ENCODE peak calls at places on chromosome X, in nine cellular contexts. One of them, this sample, is unnamed.

GRCh38 chrX:97685753-97686152 is 802.0 kb downstream of the RPA4 start:
- DNase-seq in astrocyte: peak; percentile 2
- DNase-seq in prostate gland: no peak
- DNase-seq in astrocyte of the spinal cord: peak; percentile 31
- DNase-seq in neural progenitor cell: peak; percentile 46
- DNase-seq in OCI-LY7: peak; percentile 53
- DNase-seq in psoas muscle: no peak
- DNase-seq in tibial artery: no peak
- DNase-seq in lung: no peak
- DNase-seq in this sample: peak; percentile 39

GRCh38 chrX:30023451-30023850 is 191.9 kb upstream of the MAGEB2 start:
- DNase-seq in astrocyte: peak; percentile 35
- DNase-seq in lung: no peak
- DNase-seq in neural progenitor cell: no peak
- DNase-seq in astrocyte of the spinal cord: no peak
- DNase-seq in prostate gland: no peak
- DNase-seq in OCI-LY7: no peak
- DNase-seq in tibial artery: no peak
- DNase-seq in psoas muscle: no peak
- DNase-seq in this sample: no peak

GRCh38 chrX:10507876-10508275 is 112.5 kb downstream of the MID1 start:
- DNase-seq in lung: no peak
- DNase-seq in tibial artery: no peak
- DNase-seq in psoas muscle: no peak
- DNase-seq in neural progenitor cell: no peak
- DNase-seq in prostate gland: no peak
- DNase-seq in OCI-LY7: no peak
- DNase-seq in astrocyte: peak; percentile 68
- DNase-seq in astrocyte of the spinal cord: peak; percentile 15
- DNase-seq in this sample: no peak

GRCh38 chrX:74349387-74349786 is 45.4 kb downstream of the ZCCHC13 start:
- DNase-seq in OCI-LY7: no peak
- DNase-seq in psoas muscle: no peak
- DNase-seq in neural progenitor cell: no peak
- DNase-seq in prostate gland: no peak
- DNase-seq in lung: no peak
- DNase-seq in astrocyte of the spinal cord: peak; percentile 77
- DNase-seq in astrocyte: peak; percentile 85
- DNase-seq in tibial artery: no peak
- DNase-seq in this sample: peak; percentile 55

GRCh38 chrX:129041319-129041718 is 482.0 kb downstream of the SMARCA1 start:
- DNase-seq in astrocyte of the spinal cord: no peak
- DNase-seq in OCI-LY7: no peak
- DNase-seq in lung: no peak
- DNase-seq in psoas muscle: no peak
- DNase-seq in astrocyte: no peak
- DNase-seq in tibial artery: no peak
- DNase-seq in neural progenitor cell: no peak
- DNase-seq in prostate gland: no peak
- DNase-seq in this sample: no peak

GRCh38 chrX:148961990-148962389 is 461.6 kb downstream of the AFF2 start:
- DNase-seq in tibial artery: no peak
- DNase-seq in lung: no peak
- DNase-seq in astrocyte: no peak
- DNase-seq in OCI-LY7: no peak
- DNase-seq in prostate gland: no peak
- DNase-seq in psoas muscle: no peak
- DNase-seq in astrocyte of the spinal cord: no peak
- DNase-seq in neural progenitor cell: no peak
- DNase-seq in this sample: no peak

GRCh38 chrX:155334486-155335316 is at the start of gene CLIC2:
- DNase-seq in lung: peak; percentile 72
- DNase-seq in OCI-LY7: no peak
- DNase-seq in prostate gland: no peak
- DNase-seq in neural progenitor cell: no peak
- DNase-seq in astrocyte: peak; percentile 42
- DNase-seq in tibial artery: peak; percentile 45
- DNase-seq in psoas muscle: no peak
- DNase-seq in astrocyte of the spinal cord: peak; percentile 81
- DNase-seq in this sample: peak; percentile 29

GRCh38 chrX:113124693-113125092 is 284.1 kb upstream of the AMOT start:
- DNase-seq in neural progenitor cell: peak; percentile 12
- DNase-seq in psoas muscle: no peak
- DNase-seq in astrocyte: no peak
- DNase-seq in OCI-LY7: no peak
- DNase-seq in astrocyte of the spinal cord: no peak
- DNase-seq in tibial artery: no peak
- DNase-seq in prostate gland: no peak
- DNase-seq in lung: no peak
- DNase-seq in this sample: no peak

GRCh38 chrX:145923376-145923775 is 105.7 kb downstream of the SLITRK2 start:
- DNase-seq in astrocyte of the spinal cord: no peak
- DNase-seq in neural progenitor cell: peak; percentile 11
- DNase-seq in psoas muscle: no peak
- DNase-seq in OCI-LY7: no peak
- DNase-seq in prostate gland: no peak
- DNase-seq in lung: no peak
- DNase-seq in astrocyte: no peak
- DNase-seq in tibial artery: no peak
- DNase-seq in this sample: no peak

GRCh38 chrX:55451125-55451524 is 802 bp upstream of the MAGEH1 start:
- DNase-seq in OCI-LY7: no peak
- DNase-seq in astrocyte: no peak
- DNase-seq in neural progenitor cell: no peak
- DNase-seq in astrocyte of the spinal cord: no peak
- DNase-seq in lung: no peak
- DNase-seq in prostate gland: no peak
- DNase-seq in psoas muscle: no peak
- DNase-seq in tibial artery: no peak
- DNase-seq in this sample: no peak

GRCh38 chrX:19602866-19603620 is 87.7 kb upstream of the MAP3K15 start:
- DNase-seq in astrocyte of the spinal cord: peak; percentile 77
- DNase-seq in astrocyte: peak; percentile 76
- DNase-seq in tibial artery: peak; percentile 20
- DNase-seq in neural progenitor cell: no peak
- DNase-seq in OCI-LY7: no peak
- DNase-seq in prostate gland: no peak
- DNase-seq in psoas muscle: peak; percentile 21
- DNase-seq in lung: no peak
- DNase-seq in this sample: peak; percentile 51

GRCh38 chrX:46703980-46704379 is 54.9 kb downstream of the SLC9A7 start:
- DNase-seq in tibial artery: no peak
- DNase-seq in OCI-LY7: peak; percentile 38
- DNase-seq in lung: no peak
- DNase-seq in astrocyte of the spinal cord: no peak
- DNase-seq in psoas muscle: no peak
- DNase-seq in neural progenitor cell: no peak
- DNase-seq in prostate gland: no peak
- DNase-seq in astrocyte: no peak
- DNase-seq in this sample: no peak

DNA sequence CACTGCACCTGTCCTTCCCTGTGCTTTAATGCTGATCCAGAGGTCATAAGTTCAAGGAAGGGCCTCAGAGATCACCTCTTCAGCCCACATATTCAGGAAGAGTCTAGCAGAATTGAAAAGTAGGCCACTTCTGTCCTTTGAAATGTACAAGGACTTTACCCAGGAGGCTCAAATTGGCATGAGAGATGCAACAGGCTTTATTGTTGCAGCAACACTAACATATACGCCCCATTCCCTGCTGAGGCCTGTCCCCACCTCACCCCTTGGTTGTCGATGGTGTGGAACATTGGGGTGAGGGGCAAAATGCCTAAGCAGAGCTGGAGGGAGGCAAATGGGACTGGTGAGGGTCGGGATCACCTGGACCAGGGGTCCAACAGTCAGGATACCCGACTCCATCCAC is 2.8 kb downstream of the PRAF2 start:
- DNase-seq in OCI-LY7: no peak
- DNase-seq in prostate gland: no peak
- DNase-seq in lung: no peak
- DNase-seq in astrocyte: no peak
- DNase-seq in neural progenitor cell: no peak
- DNase-seq in tibial artery: no peak
- DNase-seq in astrocyte of the spinal cord: no peak
- DNase-seq in psoas muscle: no peak
- DNase-seq in this sample: no peak
- H3K4me3 ChIP-seq in OCI-LY7: no peak overlapping the region
- H3K4me3 ChIP-seq in prostate gland: no peak overlapping the region
- H3K4me3 ChIP-seq in lung: no peak overlapping the region
- H3K4me3 ChIP-seq in astrocyte: no peak overlapping the region
- H3K4me3 ChIP-seq in neural progenitor cell: no peak overlapping the region
- H3K4me3 ChIP-seq in tibial artery: no peak overlapping the region
- H3K4me3 ChIP-seq in astrocyte of the spinal cord: no peak overlapping the region
- H3K4me3 ChIP-seq in psoas muscle: no peak overlapping the region
- H3K4me3 ChIP-seq in this sample: no peak overlapping the region

DNA sequence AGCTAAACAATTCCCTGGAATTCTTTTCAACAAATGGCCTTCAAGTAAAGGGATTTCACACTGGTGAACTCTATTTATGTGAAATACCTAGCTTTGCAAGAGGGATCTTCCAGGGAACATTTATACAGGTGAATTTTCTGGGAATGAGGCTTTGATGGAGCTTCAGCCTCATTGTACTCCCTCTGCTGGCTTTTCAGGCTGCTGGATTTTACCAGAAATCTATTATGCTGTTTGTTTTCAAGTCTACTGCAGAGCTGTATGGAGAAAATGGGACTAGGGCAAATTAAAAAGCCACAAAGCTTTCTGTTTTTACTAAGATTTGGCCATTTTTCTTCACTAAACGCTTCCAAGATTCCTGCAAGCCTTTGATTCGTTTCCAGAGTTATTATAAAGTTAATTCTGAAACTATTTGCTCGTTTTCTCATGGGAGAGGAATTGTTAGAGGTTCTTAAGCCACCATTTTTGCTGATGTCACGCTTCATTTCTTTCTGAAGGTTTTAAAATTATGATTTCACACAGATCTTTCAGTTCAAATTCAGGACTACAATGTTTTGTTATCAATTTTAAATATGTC is 31.6 kb downstream of the KDM6A start:
- DNase-seq in tibial artery: no peak
- DNase-seq in psoas muscle: no peak
- DNase-seq in astrocyte: no peak
- DNase-seq in lung: no peak
- DNase-seq in astrocyte of the spinal cord: no peak
- DNase-seq in prostate gland: no peak
- DNase-seq in OCI-LY7: no peak
- DNase-seq in neural progenitor cell: peak; percentile 41
- DNase-seq in this sample: no peak
- TF ChIP-seq CTCF in tibial artery: no peak
- TF ChIP-seq CTCF in psoas muscle: no peak
- TF ChIP-seq CTCF in astrocyte: no peak
- TF ChIP-seq CTCF in lung: no peak
- TF ChIP-seq CTCF in astrocyte of the spinal cord: peak; percentile 36
- TF ChIP-seq CTCF in prostate gland: no peak
- TF ChIP-seq CTCF in OCI-LY7: peak; percentile 42
- TF ChIP-seq CTCF in neural progenitor cell: peak; percentile 26
- TF ChIP-seq CTCF in this sample: no peak

GRCh38 chrX:152932598-152933175 is 34.8 kb downstream of the ZNF185 start:
- DNase-seq in tibial artery: no peak
- DNase-seq in OCI-LY7: no peak
- DNase-seq in astrocyte of the spinal cord: no peak
- DNase-seq in neural progenitor cell: no peak
- DNase-seq in prostate gland: no peak
- DNase-seq in lung: no peak
- DNase-seq in psoas muscle: no peak
- DNase-seq in astrocyte: no peak
- DNase-seq in this sample: no peak
- H3K4me3 ChIP-seq in tibial artery: no peak overlapping the region
- H3K4me3 ChIP-seq in OCI-LY7: no peak overlapping the region
- H3K4me3 ChIP-seq in astrocyte of the spinal cord: no peak overlapping the region
- H3K4me3 ChIP-seq in neural progenitor cell: no peak overlapping the region
- H3K4me3 ChIP-seq in prostate gland: no peak overlapping the region
- H3K4me3 ChIP-seq in lung: no peak overlapping the region
- H3K4me3 ChIP-seq in psoas muscle: no peak overlapping the region
- H3K4me3 ChIP-seq in astrocyte: no peak overlapping the region
- H3K4me3 ChIP-seq in this sample: no peak overlapping the region

DNA sequence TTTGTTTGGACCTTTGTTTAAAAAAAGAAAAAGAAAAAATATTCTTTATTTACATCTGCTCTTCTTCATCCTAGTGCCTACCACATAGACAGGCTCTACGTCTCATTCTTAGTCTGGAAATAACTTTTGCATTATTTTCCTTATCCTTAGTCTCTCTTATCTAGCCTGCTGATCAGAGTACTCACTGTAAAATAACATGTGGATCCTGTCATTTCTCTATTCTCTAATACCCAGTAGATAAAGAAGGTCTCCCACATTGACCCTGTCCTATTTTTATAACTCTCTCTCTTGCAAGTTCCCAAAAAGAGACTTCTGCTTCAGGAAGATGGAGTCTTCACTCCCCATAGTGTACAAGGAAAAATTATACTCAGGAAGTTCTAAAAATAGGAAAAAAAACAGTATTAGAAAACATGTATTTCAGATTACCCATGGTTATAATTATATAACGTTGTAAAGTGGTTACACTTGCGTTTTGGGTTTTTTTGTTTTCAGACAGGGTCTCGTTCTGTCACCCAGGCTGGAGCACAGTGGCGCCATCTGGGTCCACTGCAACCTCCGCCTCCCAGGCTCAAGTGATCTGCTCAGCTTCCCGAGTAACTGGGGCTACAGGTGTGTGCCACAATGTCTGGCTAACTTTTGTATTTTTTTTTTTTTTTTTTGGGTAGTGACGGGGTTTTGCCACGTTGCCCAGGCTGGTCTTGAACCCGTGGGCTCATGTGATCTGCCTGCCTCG is 23.8 kb downstream of the ZFX start:
- DNase-seq in prostate gland: no peak
- DNase-seq in psoas muscle: no peak
- DNase-seq in lung: no peak
- DNase-seq in astrocyte of the spinal cord: no peak
- DNase-seq in astrocyte: peak; percentile 17
- DNase-seq in tibial artery: no peak
- DNase-seq in OCI-LY7: no peak
- DNase-seq in neural progenitor cell: no peak
- DNase-seq in this sample: no peak
- TF ChIP-seq CTCF in prostate gland: no peak
- TF ChIP-seq CTCF in psoas muscle: no peak
- TF ChIP-seq CTCF in lung: no peak
- TF ChIP-seq CTCF in astrocyte of the spinal cord: no peak
- TF ChIP-seq CTCF in astrocyte: no peak
- TF ChIP-seq CTCF in tibial artery: no peak
- TF ChIP-seq CTCF in OCI-LY7: peak; percentile 33
- TF ChIP-seq CTCF in neural progenitor cell: peak; percentile 7
- TF ChIP-seq CTCF in this sample: no peak